ENCODE peak calls at places on chromosome 21, in six cellular contexts. I is ovary, C is adrenal gland, S is AG09309, T is ascending aorta, Q is heart right ventricle. G is an unnamed sample.

GRCh38 chr21:29827236-29827635 is 112.6 kb downstream of the GRIK1 start:
- DNase-seq in I (no peak), C (no peak), S (no peak), T (no peak), Q (no peak), G (no peak)

GRCh38 chr21:34996304-34997081 is 52.6 kb downstream of the RUNX1 start:
- DNase-seq in I (no peak), C (peak), S (no peak), T (no peak), Q (no peak), G (no peak)

GRCh38 chr21:33121715-33122475 is 52.0 kb downstream of the OLIG1 start:
- DNase-seq in I (no peak), C (no peak), S (no peak), T (no peak), Q (no peak), G (no peak)

GRCh38 chr21:34640858-34641257 is 25.9 kb upstream of the RCAN1 start:
- DNase-seq in I (no peak), C (no peak), S (peak), T (no peak), Q (no peak), G (peak)

GRCh38 chr21:39715804-39716397 is 29.1 kb upstream of the IGSF5 start:
- DNase-seq in I (peak), C (peak), S (peak), T (no peak), Q (peak), G (no peak)

GRCh38 chr21:16535100-16535418 is 805.3 kb downstream of the USP25 start:
- DNase-seq in I (peak), C (peak), S (peak), T (peak), Q (peak), G (peak)

GRCh38 chr21:37915941-37916794 is at the start of gene KCNJ6:
- DNase-seq in I (no peak), C (no peak), S (no peak), T (no peak), Q (no peak), G (no peak)

GRCh38 chr21:29454179-29454578 is 155.5 kb downstream of the BACH1 start:
- DNase-seq in I (no peak), C (no peak), S (no peak), T (no peak), Q (no peak), G (no peak)

DNA sequence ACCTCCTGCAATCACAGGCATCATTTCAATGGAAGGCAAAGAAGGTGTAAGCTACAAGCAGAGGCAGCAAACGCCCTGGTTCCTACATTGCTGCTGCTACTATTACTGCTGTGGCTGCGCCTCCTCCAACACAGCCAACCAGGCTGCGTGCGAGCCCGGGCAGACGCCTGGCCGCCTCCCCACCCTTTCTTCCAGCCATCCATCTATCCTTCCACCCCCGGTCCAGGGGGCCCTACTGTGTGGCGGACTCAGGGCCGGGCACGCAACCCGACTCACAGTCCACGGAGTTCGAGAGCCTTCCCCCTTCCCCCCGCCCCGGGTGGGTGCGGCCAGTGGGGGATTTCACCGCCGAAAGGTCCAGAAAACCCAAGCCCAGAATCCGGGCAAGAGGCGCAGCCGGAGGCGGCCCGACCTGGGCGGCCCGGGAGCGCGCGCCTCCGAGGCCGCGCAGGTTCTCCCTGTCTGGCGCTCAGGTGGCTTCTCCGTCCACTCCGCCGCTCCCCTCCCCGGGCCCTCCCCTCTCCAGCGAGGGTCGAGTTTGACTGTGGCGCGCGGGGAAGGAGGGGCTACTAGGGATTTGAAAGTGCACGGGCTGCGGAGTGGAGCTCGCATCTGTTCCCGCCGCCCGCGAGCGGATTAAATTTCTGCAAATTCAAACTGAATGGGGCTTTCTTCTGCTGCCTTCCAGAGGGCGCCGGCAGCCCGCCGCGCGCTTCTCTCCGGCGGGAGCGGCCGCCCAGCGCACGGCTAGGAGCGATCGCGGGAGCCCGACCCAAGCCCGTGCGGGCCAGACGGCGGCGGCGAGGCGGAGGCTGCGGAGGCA is at the start of gene HUNK:
- DNase-seq in I (peak), C (no peak), S (no peak), T (no peak), Q (peak), G (no peak)
- TF ChIP-seq CTCF in I (no peak), C (no peak), S (no peak), T (no peak), Q (no peak), G (no peak)

DNA sequence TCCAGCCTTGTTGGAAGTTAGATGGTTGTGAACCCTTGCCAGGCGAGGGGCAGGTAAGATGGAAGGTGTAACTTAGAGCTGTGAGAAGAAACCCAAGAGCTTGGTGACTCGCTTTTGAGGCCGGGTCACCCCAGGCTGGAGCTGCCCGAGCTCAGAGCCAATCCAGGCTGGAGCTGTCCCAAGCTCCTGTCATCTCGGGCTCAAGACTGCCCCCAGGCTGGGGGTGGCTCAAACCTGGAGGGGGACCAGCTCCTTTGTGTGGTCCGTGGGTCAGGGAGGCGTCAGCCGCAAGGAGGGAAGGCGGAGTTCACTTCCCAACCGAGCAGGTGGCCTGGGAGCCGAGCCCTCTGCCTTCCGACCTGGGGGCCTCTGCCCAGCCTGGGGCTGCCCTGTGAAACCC is 2.0 kb downstream of the HUNK start:
- DNase-seq in I (no peak), C (no peak), S (no peak), T (no peak), Q (no peak), G (no peak)
- H3K4me3 ChIP-seq in I (peak), C (no peak), S (no peak), T (peak), Q (no peak), G (peak)

DNA sequence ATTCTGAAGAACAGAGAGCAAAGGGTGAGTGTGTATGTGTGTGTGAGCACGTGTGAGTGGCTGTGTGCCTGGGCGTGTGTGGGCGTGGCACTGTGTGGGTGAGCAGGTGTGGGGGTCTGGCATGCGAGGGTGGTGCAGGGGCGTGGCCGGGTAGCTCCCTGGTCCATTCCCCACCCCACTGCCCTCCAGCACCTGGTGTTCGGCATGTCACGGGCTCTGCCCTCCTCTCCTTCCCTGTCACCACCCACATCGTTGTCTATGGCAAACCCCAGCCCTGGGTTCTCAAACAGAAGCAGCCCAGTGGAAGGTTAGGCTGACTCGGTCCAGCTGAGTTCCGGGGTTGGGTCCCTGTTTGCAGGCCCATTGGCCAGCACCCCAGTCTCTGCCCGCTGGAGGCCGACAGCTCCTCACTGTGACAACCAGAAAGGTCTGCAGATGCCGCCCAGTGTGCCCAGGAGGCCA is 39.8 kb downstream of the UBE2G2 start:
- DNase-seq in I (no peak), C (no peak), S (no peak), T (no peak), Q (no peak), G (no peak)
- TF ChIP-seq CTCF in I (no peak), C (no peak), S (no peak), T (no peak), Q (no peak), G (no peak)

DNA sequence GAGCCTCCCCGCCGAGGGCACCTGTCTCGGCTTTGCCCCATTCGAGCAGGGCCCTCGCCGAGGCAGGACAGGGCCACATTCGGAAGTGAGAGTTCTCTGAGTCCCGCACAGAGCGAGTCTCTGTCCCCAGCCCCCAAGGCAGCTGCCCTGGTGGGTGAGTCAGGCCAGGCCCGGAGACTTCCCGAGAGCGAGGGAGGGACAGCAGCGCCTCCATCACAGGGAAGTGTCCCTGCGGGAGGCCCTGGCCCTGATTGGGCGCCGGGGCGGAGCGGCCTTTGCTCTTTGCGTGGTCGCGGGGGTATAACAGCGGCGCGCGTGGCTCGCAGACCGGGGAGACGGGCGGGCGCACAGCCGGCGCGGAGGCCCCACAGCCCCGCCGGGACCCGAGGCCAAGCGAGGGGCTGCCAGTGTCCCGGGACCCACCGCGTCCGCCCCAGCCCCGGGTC is at the start of gene AIRE:
- DNase-seq in I (no peak), C (no peak), S (no peak), T (no peak), Q (no peak), G (no peak)
- H3K4me3 ChIP-seq in I (no peak), C (no peak), S (no peak), T (peak), Q (no peak), G (no peak)

GRCh38 chr21:44444286-44444931 is 10.9 kb upstream of the LRRC3 start:
- DNase-seq in I (peak), C (no peak), S (no peak), T (no peak), Q (peak), G (no peak)
- TF ChIP-seq CTCF in I (no peak), C (no peak), S (no peak), T (no peak), Q (no peak), G (peak)

DNA sequence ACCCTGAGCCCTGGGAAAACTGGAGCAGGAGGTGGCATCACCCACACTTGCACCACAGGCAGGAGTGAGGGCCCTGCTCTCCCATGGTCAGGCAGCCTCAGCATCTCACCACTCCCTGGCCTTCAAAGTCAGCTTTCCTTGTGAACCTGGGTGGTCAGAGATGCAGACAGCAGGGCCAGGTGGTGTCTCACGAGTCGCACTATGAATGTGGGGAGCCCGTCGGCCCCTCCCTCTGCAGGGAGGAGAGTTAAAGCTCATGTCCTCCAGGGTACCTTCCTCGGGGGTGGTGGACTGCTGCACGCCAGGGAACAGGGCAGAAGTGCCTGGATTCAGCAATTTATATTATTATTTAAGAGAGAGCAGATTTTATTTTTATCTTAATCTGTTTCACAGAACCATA is 24.1 kb downstream of the ABCG1 start:
- DNase-seq in I (no peak), C (no peak), S (no peak), T (no peak), Q (no peak), G (no peak)
- H3K4me3 ChIP-seq in I (no peak), C (no peak), S (no peak), T (no peak), Q (no peak), G (no peak)

GRCh38 chr21:41611966-41612606 is 104.1 kb upstream of the TMPRSS2 start:
- DNase-seq in I (no peak), C (no peak), S (no peak), T (no peak), Q (no peak), G (no peak)
- TF ChIP-seq CTCF in I (no peak), C (no peak), S (peak), T (no peak), Q (no peak), G (no peak)